ENCODE peak calls at places on chromosomes 2 and 18, in eight cellular contexts. T is body of pancreas, W is ovary, A is IMR-90, M is K562, I is upper lobe of left lung, N is transverse colon, H is sigmoid colon. L is an unnamed sample.

GRCh38 chr2:110863726-110864125 is 131.4 kb downstream of the ACOXL start:
- DNase-seq in T (no peak), M (no peak), N (no peak), W (no peak), A (no peak), H (no peak), I (no peak), L (no peak)

GRCh38 chr18:59861009-59861408 is 38.8 kb upstream of the PMAIP1 start:
- DNase-seq in H (no peak), N (no peak), T (no peak), I (no peak), M (no peak), A (peak; percentile 63), W (no peak), L (no peak)

GRCh38 chr2:132936261-132936660 is 266.3 kb upstream of the LYPD1 start:
- DNase-seq in H (no peak), M (no peak), W (no peak), T (no peak), A (peak; percentile 52), I (no peak), N (no peak), L (no peak)

GRCh38 chr18:55179460-55180195 is 220.4 kb upstream of the CCDC68 start:
- DNase-seq in W (no peak), M (no peak), H (no peak), N (no peak), A (peak; percentile 12), T (no peak), I (no peak), L (no peak)

GRCh38 chr2:112958428-112959108 is 19.2 kb upstream of the IL36G start:
- DNase-seq in H (no peak), I (no peak), M (peak; percentile 75), N (no peak), W (no peak), A (peak; percentile 57), T (peak; percentile 21), L (no peak)

GRCh38 chr2:37866535-37866934 is 58.6 kb upstream of the RMDN2 start:
- DNase-seq in I (no peak), T (no peak), N (no peak), A (no peak), M (no peak), W (no peak), H (no peak), L (no peak)

GRCh38 chr18:56962322-56962721 is 184.6 kb upstream of the BOD1L2 start:
- DNase-seq in T (no peak), N (no peak), H (no peak), M (no peak), I (no peak), W (no peak), A (no peak), L (no peak)

GRCh38 chr2:239025951-239026461 is 178.1 kb downstream of the TWIST2 start:
- DNase-seq in W (no peak), I (peak; percentile 54), A (no peak), M (no peak), H (peak; percentile 56), T (no peak), N (no peak), L (no peak)

DNA sequence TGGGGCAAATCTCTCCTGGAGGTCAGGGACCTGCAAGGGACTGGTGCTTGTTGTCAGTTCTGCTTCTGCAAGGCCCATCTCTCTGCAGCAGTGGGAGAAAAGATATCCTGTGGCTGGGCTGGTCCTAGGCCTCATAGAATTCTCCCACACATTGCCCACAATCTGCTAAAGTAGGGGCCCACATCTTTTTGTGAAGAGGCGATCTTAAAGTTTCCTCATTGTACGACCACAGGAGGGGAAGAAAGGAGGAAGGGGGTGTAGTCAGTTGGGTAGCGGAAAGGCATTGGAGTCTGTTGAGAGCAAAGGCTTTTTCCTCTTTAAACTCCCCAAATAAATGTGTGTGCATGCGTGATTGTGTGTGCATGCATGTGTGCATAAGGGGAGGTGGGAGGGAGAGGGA is 145.3 kb downstream of the SLC4A3 start:
- DNase-seq in M (no peak), N (no peak), A (no peak), W (no peak), H (no peak), I (no peak), T (no peak), L (no peak)
- TF ChIP-seq POLR2A in M (no peak), N (no peak), A (no peak), W (no peak), H (no peak), I (no peak), T (no peak), L (no peak)

DNA sequence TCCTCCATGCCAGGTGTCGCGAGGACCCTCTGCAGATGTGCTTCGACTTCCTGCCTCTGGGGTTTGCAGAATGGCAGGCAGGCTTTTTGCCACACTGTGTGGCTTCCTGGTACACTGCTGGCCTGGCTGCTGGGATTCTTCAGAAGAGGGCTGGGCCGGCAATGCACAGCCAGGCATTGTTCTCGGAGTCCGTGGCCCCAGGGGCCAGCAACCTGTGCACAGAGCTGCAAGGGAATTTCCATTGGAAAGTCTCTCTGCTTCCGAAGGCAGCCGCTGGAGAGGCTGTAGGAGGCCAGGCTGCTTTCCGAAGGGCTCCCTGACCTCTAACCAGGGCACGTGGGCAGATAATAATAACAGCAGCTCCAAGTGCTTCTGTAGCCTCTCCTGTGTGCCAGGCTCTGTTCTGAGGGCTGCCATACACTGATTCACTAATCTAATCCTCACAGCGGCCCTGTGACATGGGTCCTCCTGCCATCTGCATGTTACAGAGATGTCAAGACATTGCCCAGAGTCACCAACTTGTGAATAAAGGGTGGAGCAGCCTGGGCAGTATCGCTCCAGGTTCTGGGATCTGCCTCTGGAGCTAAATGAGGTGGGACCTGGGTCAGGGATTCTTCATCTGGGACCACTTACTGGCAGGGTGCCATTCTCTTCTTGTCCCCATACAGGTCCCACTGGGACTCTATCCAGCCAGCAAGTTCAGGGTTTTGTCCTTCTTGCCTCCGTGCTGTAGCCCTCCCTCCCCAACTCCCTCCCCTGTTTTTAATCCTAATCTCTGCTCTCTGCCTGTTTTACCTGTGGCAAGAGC is 5.0 kb downstream of the LDLRAD4 start:
- DNase-seq in I (no peak), T (no peak), M (no peak), H (no peak), N (peak; percentile 62), A (no peak), W (no peak), L (peak; percentile 86)
- H3K27ac ChIP-seq in I (peak overlapping the region; percentile 36), T (peak overlapping the region; percentile 79), M (no peak overlapping the region), H (peak overlapping the region; percentile 91), N (peak overlapping the region; percentile 92), A (no peak overlapping the region), W (no peak overlapping the region), L (peak overlapping the region; percentile 57)

DNA sequence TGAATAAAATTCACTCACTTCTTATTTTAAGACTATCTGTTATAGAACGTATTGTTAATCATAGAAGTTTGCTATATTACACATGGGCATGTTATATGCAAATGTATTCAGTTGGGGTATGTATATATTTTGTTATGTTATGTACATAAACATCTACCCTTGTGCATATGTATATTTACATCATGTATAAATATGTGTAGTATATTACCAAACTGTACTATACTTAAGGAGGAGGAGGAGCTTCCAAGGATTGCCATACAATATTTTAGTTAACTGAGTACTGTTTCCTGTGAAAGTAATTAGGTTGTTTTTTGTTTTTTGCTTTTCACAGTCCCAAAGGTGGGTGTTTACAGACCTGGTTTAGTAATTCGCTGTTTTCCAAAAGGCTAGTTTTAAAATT is 13.0 kb upstream of the POU3F3 start:
- DNase-seq in A (no peak), T (no peak), M (no peak), N (no peak), I (no peak), W (no peak), H (no peak), L (no peak)
- H3K27me3 ChIP-seq in A (peaks cover 35% of the 10 kb centered on the region), T (no peaks in the 10 kb centered on the region), M (peaks cover 25% of the 10 kb centered on the region), N (peaks cover 83% of the 10 kb centered on the region), I (peaks cover 38% of the 10 kb centered on the region), W (no peaks in the 10 kb centered on the region), H (peaks cover 40% of the 10 kb centered on the region), L (peaks cover 14% of the 10 kb centered on the region)

DNA sequence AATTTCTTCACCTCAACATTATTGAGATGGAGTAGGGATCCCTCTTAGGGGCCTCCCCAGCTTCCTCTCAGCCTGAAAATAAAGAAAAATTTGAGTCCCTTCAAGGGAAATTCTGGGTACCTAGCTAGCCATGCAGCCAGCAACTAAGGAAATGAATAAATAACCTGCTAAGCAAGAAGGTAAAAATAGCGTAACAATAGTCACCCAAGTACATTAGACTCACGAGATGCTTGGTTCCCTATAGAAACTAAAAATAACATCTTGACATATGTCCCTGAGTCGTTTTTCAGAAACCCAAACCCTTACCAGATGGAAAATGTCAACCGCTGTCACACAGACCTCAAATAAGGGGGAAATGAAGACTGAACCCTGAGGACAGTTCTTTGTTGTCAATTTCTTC is 51.9 kb downstream of the CACNB4 start:
- DNase-seq in T (no peak), N (no peak), A (no peak), M (no peak), H (no peak), W (no peak), I (no peak), L (no peak)
- TF ChIP-seq POLR2A in T (no peak), N (no peak), A (no peak), M (no peak), H (no peak), W (no peak), I (no peak), L (no peak)

DNA sequence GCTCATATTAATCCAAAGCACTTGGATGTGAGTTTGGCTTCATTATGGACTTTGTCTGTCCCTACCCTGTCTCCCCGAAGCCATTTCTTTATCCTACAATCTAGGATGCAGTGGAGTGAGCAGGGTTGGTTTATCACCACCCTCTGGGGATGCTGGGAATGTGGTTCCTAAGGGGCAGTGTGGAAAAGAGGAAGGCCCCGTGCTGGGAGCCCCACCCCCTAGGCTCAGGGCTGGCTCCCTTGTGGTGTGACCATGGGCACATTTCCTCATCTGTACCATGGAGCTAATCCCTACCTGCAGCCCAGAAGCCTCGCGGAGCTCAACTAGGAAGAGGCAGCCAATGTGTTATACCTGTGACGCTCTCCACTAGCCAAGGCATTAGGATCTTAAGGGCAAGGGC is 92.5 kb downstream of the TGOLN2 start:
- DNase-seq in H (no peak), T (no peak), A (no peak), N (no peak), W (no peak), M (no peak), I (no peak), L (no peak)
- H3K27ac ChIP-seq in H (no peak overlapping the region), T (no peak overlapping the region), A (no peak overlapping the region), N (no peak overlapping the region), W (no peak overlapping the region), M (no peak overlapping the region), I (no peak overlapping the region), L (no peak overlapping the region)

L was measured in vagina.